ENCODE peak calls at places on chromosomes 11 and 22, in six cellular contexts. F is iPS-NIHi11, Q is midbrain, Z is NAMALWA, W is Calu3, T is choroid plexus epithelial cell. V is an unnamed sample.

GRCh38 chr11:119339581-119340334 is 925 bp downstream of the C1QTNF5 start:
- DNase-seq in F (peak; percentile 89), Q (peak; percentile 79), Z (no peak), W (peak; percentile 71), T (peak; percentile 48), V (no peak)

GRCh38 chr11:2912498-2912897 is 16.7 kb downstream of the PHLDA2 start:
- DNase-seq in F (peak; percentile 81), Q (no peak), Z (no peak), W (peak; percentile 98), T (peak; percentile 77), V (no peak)

GRCh38 chr11:531826-532511 is 3.4 kb downstream of the HRAS start:
- DNase-seq in F (no peak), Q (no peak), Z (no peak), W (no peak), T (no peak), V (no peak)

GRCh38 chr22:25702046-25702445 is 39.9 kb upstream of the MYO18B start:
- DNase-seq in F (no peak), Q (peak; percentile 40), Z (peak; percentile 43), W (no peak), T (peak; percentile 51), V (peak; percentile 3)

GRCh38 chr11:130719516-130719915 is 196.8 kb downstream of the SNX19 start:
- DNase-seq in F (no peak), Q (no peak), Z (no peak), W (no peak), T (peak; percentile 78), V (no peak)

GRCh38 chr11:127816959-127817358 is 770.4 kb downstream of the ETS1 start:
- DNase-seq in F (no peak), Q (no peak), Z (no peak), W (no peak), T (no peak), V (no peak)

GRCh38 chr11:129190087-129190486 is 2.0 kb downstream of the ARHGAP32 start:
- DNase-seq in F (no peak), Q (no peak), Z (no peak), W (peak; percentile 43), T (peak; percentile 29), V (no peak)

GRCh38 chr11:3994030-3994640 is 100.5 kb upstream of the RRM1 start:
- DNase-seq in F (no peak), Q (no peak), Z (no peak), W (no peak), T (peak; percentile 34), V (no peak)

GRCh38 chr11:518463-519202 is 11.6 kb upstream of the RNH1 start:
- DNase-seq in F (peak; percentile 96), Q (no peak), Z (peak; percentile 88), W (peak; percentile 93), T (peak; percentile 91), V (peak; percentile 73)

GRCh38 chr22:46447906-46448669 is 89.3 kb downstream of the CELSR1 start:
- DNase-seq in F (no peak), Q (no peak), Z (no peak), W (no peak), T (no peak), V (no peak)

GRCh38 chr11:6737872-6738466 is 33.8 kb downstream of the OR2AG2 start:
- DNase-seq in F (peak; percentile 51), Q (peak; percentile 33), Z (peak; percentile 86), W (peak; percentile 50), T (peak; percentile 68), V (peak; percentile 58)

GRCh38 chr22:28111501-28111900 is 192.4 kb upstream of the PITPNB start:
- DNase-seq in F (no peak), Q (no peak), Z (no peak), W (no peak), T (no peak), V (no peak)

GRCh38 chr22:37676691-37677627 is 1.5 kb downstream of the LGALS1 start:
- DNase-seq in F (peak; percentile 81), Q (peak; percentile 18), Z (peak; percentile 94), W (peak; percentile 92), T (peak; percentile 98), V (peak; percentile 94)

GRCh38 chr11:79184285-79184684 is 256.5 kb downstream of the TENM4 start:
- DNase-seq in F (peak; percentile 22), Q (no peak), Z (no peak), W (no peak), T (no peak), V (no peak)

GRCh38 chr22:19597399-19597735 is 73.2 kb upstream of the CLDN5 start:
- DNase-seq in F (no peak), Q (no peak), Z (no peak), W (no peak), T (no peak), V (no peak)

GRCh38 chr11:45798793-45799441 is 6.0 kb upstream of the SLC35C1 start:
- DNase-seq in F (no peak), Q (no peak), Z (no peak), W (no peak), T (peak; percentile 63), V (no peak)

GRCh38 chr11:58575377-58576020 is at the start of gene LPXN:
- DNase-seq in F (no peak), Q (peak; percentile 50), Z (peak; percentile 86), W (no peak), T (peak; percentile 14), V (peak; percentile 85)

GRCh38 chr11:129814244-129814992 is 1.2 kb upstream of the TMEM45B start:
- DNase-seq in F (no peak), Q (no peak), Z (peak; percentile 47), W (no peak), T (no peak), V (no peak)

GRCh38 chr22:27488456-27489224 is 312.9 kb downstream of the MN1 start:
- DNase-seq in F (no peak), Q (no peak), Z (no peak), W (no peak), T (peak; percentile 28), V (no peak)

GRCh38 chr11:63849691-63850090 is 10.8 kb downstream of the MARK2 start:
- DNase-seq in F (no peak), Q (no peak), Z (no peak), W (no peak), T (no peak), V (no peak)

GRCh38 chr11:64564947-64565889 is 25.8 kb upstream of the SLC22A12 start:
- DNase-seq in F (peak; percentile 77), Q (no peak), Z (no peak), W (no peak), T (no peak), V (no peak)

GRCh38 chr11:15453211-15453715 is 338.5 kb downstream of the INSC start:
- DNase-seq in F (no peak), Q (no peak), Z (no peak), W (no peak), T (no peak), V (no peak)